ENCODE peak calls at places on chromosomes 16 and 17, in ten cellular contexts. I, J, K, F, Y, G, A, L, Q and Z are unnamed samples.

GRCh38 chr17:16072031-16072430 is 72.4 kb downstream of the TTC19 start:
- DNase-seq in Y (no peak), Q (no peak), A (no peak), I (no peak), J (no peak), F (no peak), L (no peak), K (no peak), G (no peak), Z (no peak)

GRCh38 chr17:47946929-47947397 is 5.6 kb downstream of the PNPO start:
- DNase-seq in I (peak), Y (peak), G (peak), K (peak), Q (peak), J (peak), A (peak), L (peak), F (peak), Z (peak)

GRCh38 chr17:81097134-81097942 is 62.4 kb downstream of the BAIAP2 start:
- DNase-seq in Q (peak), G (peak), I (peak), L (peak), J (peak), Y (no peak), F (peak), A (peak), K (peak), Z (no peak)

GRCh38 chr17:28597606-28598383 is 1.0 kb downstream of the SPAG5 start:
- DNase-seq in F (no peak), Y (no peak), J (no peak), L (no peak), Q (no peak), K (no peak), A (no peak), I (no peak), G (peak), Z (no peak)

GRCh38 chr16:22313876-22314470 is 16.8 kb downstream of the POLR3E start:
- DNase-seq in A (peak), Y (no peak), J (no peak), F (no peak), L (no peak), G (no peak), Q (no peak), I (no peak), K (no peak), Z (no peak)

GRCh38 chr17:41810659-41811548 is 845 bp downstream of the P3H4 start:
- DNase-seq in Q (no peak), F (no peak), Y (no peak), K (no peak), J (no peak), I (no peak), L (no peak), G (no peak), A (no peak), Z (no peak)

GRCh38 chr16:56360117-56361008 is 65.0 kb downstream of the AMFR start:
- DNase-seq in J (no peak), F (no peak), I (no peak), L (no peak), G (no peak), A (peak), K (no peak), Q (no peak), Y (no peak), Z (no peak)

GRCh38 chr17:17823433-17824118 is 13.2 kb downstream of the SREBF1 start:
- DNase-seq in L (peak), A (peak), I (peak), J (peak), K (peak), F (peak), Q (peak), G (peak), Y (no peak), Z (no peak)

GRCh38 chr17:76270770-76271668 is 5.9 kb downstream of the UBALD2 start:
- DNase-seq in Q (no peak), F (no peak), G (no peak), I (no peak), J (no peak), L (no peak), K (no peak), A (peak), Y (no peak), Z (no peak)

GRCh38 chr16:46658925-46659324 is 30.1 kb downstream of the VPS35 start:
- DNase-seq in Y (no peak), A (no peak), L (peak), K (no peak), F (no peak), G (no peak), Q (no peak), J (no peak), I (no peak), Z (no peak)

GRCh38 chr17:2435852-2436251 is 35.0 kb upstream of the MNT start:
- DNase-seq in I (no peak), G (no peak), Y (no peak), L (no peak), K (no peak), Q (no peak), J (no peak), A (no peak), F (no peak), Z (no peak)

GRCh38 chr16:49352923-49353322 is 20.7 kb upstream of the C16orf78 start:
- DNase-seq in J (no peak), F (no peak), Y (no peak), K (peak), I (no peak), Q (no peak), A (no peak), L (no peak), G (no peak), Z (no peak)

GRCh38 chr16:23595951-23596720 is at the start of gene NDUFAB1:
- DNase-seq in I (peak), Q (peak), G (peak), F (peak), L (peak), J (peak), A (peak), K (peak), Y (peak), Z (no peak)

GRCh38 chr16:68732068-68732680 is 4.9 kb upstream of the CDH1 start:
- DNase-seq in Q (no peak), I (no peak), A (no peak), F (peak), K (no peak), G (peak), L (peak), Y (no peak), J (no peak), Z (no peak)

GRCh38 chr16:4290236-4290830 is 17.5 kb upstream of the TFAP4 start:
- DNase-seq in F (no peak), Q (no peak), G (peak), Y (no peak), K (peak), L (peak), I (peak), J (no peak), A (no peak), Z (no peak)

GRCh38 chr17:17739388-17740066 is 58.3 kb downstream of the RAI1 start:
- DNase-seq in Y (no peak), G (peak), K (peak), J (no peak), I (peak), A (no peak), Q (peak), F (peak), L (peak), Z (no peak)

GRCh38 chr16:27426423-27427408 is 24.7 kb downstream of the IL21R start:
- DNase-seq in A (peak), Y (no peak), L (peak), K (peak), I (peak), F (peak), J (no peak), Q (no peak), G (peak), Z (peak)

GRCh38 chr17:76537578-76538280 is at the start of gene CYGB:
- DNase-seq in K (no peak), G (no peak), A (no peak), L (no peak), J (peak), I (peak), Y (no peak), Q (no peak), F (no peak), Z (no peak)

GRCh38 chr17:44956998-44957981 is 9.7 kb upstream of the KIF18B start:
- DNase-seq in Q (no peak), F (no peak), K (no peak), A (no peak), I (no peak), J (no peak), G (no peak), L (no peak), Y (no peak), Z (no peak)

GRCh38 chr17:33464669-33465275 is 171.7 kb upstream of the ASIC2 start:
- DNase-seq in Q (no peak), Y (no peak), I (peak), G (no peak), F (no peak), K (no peak), J (no peak), L (no peak), A (no peak), Z (no peak)

GRCh38 chr16:55051571-55051970 is 120.9 kb downstream of the IRX5 start:
- DNase-seq in K (no peak), Q (no peak), A (peak), L (no peak), F (no peak), G (no peak), I (no peak), J (no peak), Y (no peak), Z (no peak)

GRCh38 chr17:73283841-73284282 is 22.2 kb upstream of the CPSF4L start:
- DNase-seq in L (no peak), G (no peak), Y (no peak), J (no peak), A (no peak), I (no peak), K (no peak), F (no peak), Q (peak), Z (no peak)
- H3K4me3 ChIP-seq in L (no peak), G (no peak), Y (no peak), J (no peak), A (no peak), I (no peak), K (no peak), F (no peak), Q (no peak), Z (no peak)

DNA sequence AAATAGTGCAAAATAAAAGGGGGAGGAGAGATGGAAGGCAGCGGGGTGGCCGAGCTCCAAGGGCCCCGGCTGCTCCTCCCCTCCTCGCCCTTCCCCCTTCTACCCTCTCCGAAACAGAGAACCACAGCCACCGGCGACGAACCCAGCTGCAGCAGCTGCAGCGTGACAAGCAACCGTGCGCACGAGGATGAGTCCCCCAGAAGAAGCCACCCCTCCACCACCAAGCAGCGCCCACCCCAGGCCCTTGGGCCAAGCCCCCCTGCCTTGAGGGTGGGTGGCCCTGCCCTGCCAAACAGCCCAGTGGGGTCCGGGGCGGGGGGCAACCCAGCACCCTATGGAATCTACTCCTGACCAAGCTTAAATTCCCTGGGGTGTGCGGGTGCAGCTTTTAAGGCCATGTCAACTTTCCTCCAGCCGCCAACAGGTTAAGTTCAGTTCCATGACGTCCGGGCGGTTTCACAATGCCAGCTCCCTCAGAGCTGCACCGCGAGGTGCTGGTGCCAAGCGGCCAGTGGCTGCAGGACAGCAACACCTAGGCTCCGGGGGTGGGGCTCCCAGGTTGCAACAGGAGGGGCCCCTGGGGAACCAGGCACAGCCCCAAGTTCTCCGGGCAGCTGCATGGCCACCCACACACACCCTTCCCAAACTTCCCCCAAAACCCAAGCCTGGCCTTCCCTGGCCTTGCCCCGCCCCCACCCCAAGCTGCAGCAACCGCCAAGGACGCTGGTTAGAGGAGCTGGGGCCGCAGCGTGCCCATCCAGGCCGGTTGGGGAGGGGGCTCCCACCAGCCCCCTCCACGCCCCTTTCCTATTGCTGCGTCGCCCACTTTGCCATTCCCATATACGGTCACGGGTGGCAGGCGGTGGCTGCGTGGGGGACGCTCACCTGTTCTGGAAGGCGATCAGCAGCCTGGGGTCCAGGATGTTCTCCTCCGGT is 2.0 kb downstream of the CBX4 start:
- DNase-seq in I (peak), A (peak), J (peak), Y (no peak), L (peak), F (peak), Q (no peak), K (peak), G (peak), Z (no peak)
- TF ChIP-seq CTCF in I (peak), A (no peak), J (peak), Y (no peak), L (peak), F (no peak), Q (no peak), K (peak), G (peak), Z (no peak)

GRCh38 chr16:57686577-57686976 is 8.0 kb upstream of the DRC7 start:
- DNase-seq in Q (no peak), I (no peak), Y (no peak), K (no peak), F (no peak), J (no peak), G (no peak), A (no peak), L (no peak), Z (no peak)

GRCh38 chr16:57688987-57689771 is 5.4 kb upstream of the DRC7 start:
- DNase-seq in J (no peak), Y (no peak), I (no peak), A (no peak), L (no peak), F (no peak), Q (peak), K (no peak), G (no peak), Z (no peak)

GRCh38 chr16:57690782-57691471 is 3.7 kb upstream of the DRC7 start:
- DNase-seq in Y (no peak), Q (peak), L (no peak), I (peak), J (no peak), F (no peak), K (no peak), G (no peak), A (no peak), Z (no peak)

GRCh38 chr16:57689772-57690558 is 4.6 kb upstream of the DRC7 start:
- DNase-seq in A (peak), Y (no peak), L (no peak), J (no peak), G (no peak), F (no peak), Q (peak), I (no peak), K (no peak), Z (no peak)

GRCh38 chr16:57688487-57688986 is 6.1 kb upstream of the DRC7 start:
- DNase-seq in I (no peak), Y (no peak), G (no peak), F (no peak), A (no peak), L (no peak), J (no peak), K (no peak), Q (peak), Z (no peak)
- H3K4me3 ChIP-seq in I (no peak), Y (no peak), G (no peak), F (no peak), A (no peak), L (no peak), J (no peak), K (no peak), Q (no peak), Z (no peak)

GRCh38 chr16:24834459-24835335 is 11.1 kb upstream of the SLC5A11 start:
- DNase-seq in K (peak), Y (no peak), J (no peak), L (peak), F (peak), G (peak), I (peak), Q (no peak), A (no peak), Z (no peak)
- TF ChIP-seq CTCF in K (peak), Y (peak), J (peak), L (peak), F (peak), G (peak), I (peak), Q (no peak), A (no peak), Z (peak)

GRCh38 chr16:86578056-86578455 is 293 bp upstream of the FOXL1 start:
- DNase-seq in K (no peak), A (no peak), Q (no peak), L (peak), G (no peak), Y (no peak), J (no peak), F (no peak), I (peak), Z (no peak)

GRCh38 chr16:86580063-86580797 is 1.9 kb downstream of the FOXL1 start:
- DNase-seq in A (no peak), F (no peak), I (no peak), G (no peak), Q (no peak), L (peak), K (no peak), J (no peak), Y (no peak), Z (no peak)

GRCh38 chr16:86580798-86581185 is 2.4 kb downstream of the FOXL1 start:
- DNase-seq in L (no peak), G (no peak), K (no peak), A (no peak), F (no peak), I (no peak), Y (no peak), Q (no peak), J (no peak), Z (no peak)

GRCh38 chr16:86578499-86579267 is at the start of gene FOXL1:
- DNase-seq in Y (no peak), L (peak), J (peak), K (peak), G (no peak), I (peak), A (no peak), Q (no peak), F (no peak), Z (no peak)

DNA sequence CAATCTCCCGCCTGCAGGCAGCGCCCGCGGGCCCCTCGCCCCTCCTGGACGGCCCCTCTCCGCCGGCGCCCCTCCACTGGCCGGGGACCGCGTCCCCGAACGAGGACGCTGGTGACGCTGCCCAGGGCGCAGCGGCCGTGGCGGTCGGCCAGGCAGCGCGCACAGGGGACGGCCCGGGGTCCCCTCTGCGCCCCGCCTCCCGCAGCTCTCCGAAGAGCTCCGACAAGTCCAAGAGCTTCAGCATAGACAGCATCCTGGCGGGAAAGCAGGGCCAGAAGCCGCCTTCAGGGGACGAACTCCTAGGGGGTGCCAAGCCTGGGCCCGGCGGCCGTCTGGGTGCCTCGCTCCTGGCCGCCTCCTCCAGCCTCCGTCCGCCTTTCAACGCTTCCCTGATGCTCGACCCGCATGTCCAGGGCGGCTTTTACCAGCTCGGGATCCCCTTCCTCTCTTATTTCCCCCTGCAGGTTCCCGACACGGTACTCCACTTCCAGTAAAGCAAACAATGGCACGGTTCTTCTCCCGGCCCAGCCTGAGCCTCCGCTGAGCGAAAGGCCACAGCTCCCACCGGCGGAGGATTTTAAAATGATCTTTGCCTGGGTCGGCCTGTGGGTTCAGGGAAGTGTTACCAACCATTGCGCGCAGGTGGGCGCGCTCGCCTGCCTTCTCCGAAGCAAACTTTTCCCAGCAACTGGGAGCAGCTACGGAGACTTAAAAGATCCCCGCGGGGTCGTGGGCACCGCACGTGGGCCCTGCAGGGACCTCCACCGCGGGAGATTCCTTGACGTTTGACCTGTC is 1.1 kb downstream of the FOXL1 start:
- DNase-seq in K (no peak), G (no peak), F (no peak), L (peak), I (no peak), Y (no peak), J (no peak), Q (no peak), A (no peak), Z (no peak)
- H3K4me3 ChIP-seq in K (peak), G (no peak), F (peak), L (peak), I (peak), Y (peak), J (peak), Q (no peak), A (no peak), Z (peak)

DNA sequence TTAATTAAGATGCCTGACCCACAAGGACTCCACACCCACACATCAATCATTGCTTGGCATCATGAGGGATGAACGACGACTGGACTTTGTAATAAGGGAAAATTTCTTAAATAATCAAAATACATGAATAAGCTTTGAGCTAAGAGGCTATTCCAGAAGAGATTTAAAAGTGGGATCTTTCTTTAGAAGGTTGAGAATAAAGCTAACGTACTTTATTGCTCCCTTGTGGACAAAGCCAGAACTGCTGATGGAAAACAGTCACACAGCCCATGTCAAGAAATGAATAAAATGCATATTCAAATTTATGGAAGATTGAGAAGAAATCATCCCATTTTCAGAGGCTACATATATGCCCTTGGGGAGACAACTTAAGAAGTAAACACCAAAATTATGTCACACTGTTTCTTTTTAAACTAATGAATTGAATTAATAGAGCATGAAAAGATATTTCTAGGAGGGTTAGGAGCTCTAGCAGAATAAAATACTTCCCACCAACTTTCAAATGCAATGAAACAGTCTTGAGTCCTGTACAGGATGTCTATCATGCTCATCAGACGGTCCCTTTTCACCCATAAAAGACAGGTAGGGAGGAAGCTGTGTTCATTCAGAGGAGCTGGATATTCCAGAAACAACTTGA is 60.2 kb upstream of the PHOSPHO1 start:
- DNase-seq in K (peak), Q (no peak), G (no peak), I (peak), J (no peak), Y (no peak), L (peak), F (peak), A (no peak), Z (peak)
- TF ChIP-seq CTCF in K (peak), Q (peak), G (peak), I (peak), J (peak), Y (peak), L (peak), F (peak), A (peak), Z (peak)

GRCh38 chr17:82492647-82493516 is 26.6 kb upstream of the FOXK2 start:
- DNase-seq in L (peak), K (peak), I (peak), G (peak), Q (no peak), F (no peak), J (no peak), A (no peak), Y (no peak), Z (no peak)
- H3K4me3 ChIP-seq in L (no peak), K (no peak), I (no peak), G (no peak), Q (no peak), F (no peak), J (no peak), A (no peak), Y (no peak), Z (no peak)

GRCh38 chr17:794876-795275 is 12.7 kb downstream of the MRM3 start:
- DNase-seq in L (peak), G (peak), I (peak), J (peak), F (peak), Q (peak), Y (no peak), K (peak), A (peak), Z (no peak)
- TF ChIP-seq CTCF in L (peak), G (peak), I (peak), J (peak), F (peak), Q (peak), Y (peak), K (peak), A (peak), Z (peak)